ENCODE peak calls at places on chromosomes 1 and 21, in ten cellular contexts. X is CD8-positive, alpha-beta T cell; I is AG10803; A is DMS 273 treated with DMSO at 0.1 percent for 48 hours; S is HCEC 1CT; J is ELF-1; N is cardiac muscle cell; M is occipital lobe; Q is NCI-H1105 treated with DMSO at 0.1 percent for 48 hours; G is hepatic stellate cell. R is an unnamed sample.

GRCh38 chr1:212125654-212126053 is 90.1 kb downstream of the DTL start:
- DNase-seq in N (no peak), S (no peak), Q (no peak), G (no peak), M (no peak), J (no peak), A (no peak), X (no peak), I (no peak), R (no peak)

GRCh38 chr1:191528275-191528674 is 630.0 kb upstream of the RGS18 start:
- DNase-seq in I (no peak), Q (no peak), S (no peak), M (no peak), X (no peak), J (peak; percentile 2), G (no peak), A (no peak), N (no peak), R (peak; percentile 62)

GRCh38 chr1:244338996-244339692 is 112.6 kb downstream of the ADSS2 start:
- DNase-seq in M (no peak), J (no peak), I (no peak), X (no peak), S (no peak), Q (no peak), G (no peak), N (no peak), A (no peak), R (no peak)

GRCh38 chr1:73998348-73998959 is 199.5 kb downstream of the LRRIQ3 start:
- DNase-seq in Q (peak; percentile 84), A (peak; percentile 34), J (no peak), M (no peak), N (peak; percentile 43), X (no peak), S (peak; percentile 43), I (peak; percentile 62), G (peak; percentile 2), R (no peak)

GRCh38 chr1:75079535-75080290 is 54.5 kb upstream of the LHX8 start:
- DNase-seq in M (no peak), X (no peak), I (no peak), A (no peak), S (no peak), G (no peak), Q (no peak), N (peak; percentile 17), J (no peak), R (no peak)

GRCh38 chr1:108896160-108897150 is 19.7 kb downstream of the GPSM2 start:
- DNase-seq in G (no peak), Q (no peak), I (peak; percentile 45), M (no peak), A (no peak), J (no peak), X (no peak), N (peak; percentile 47), S (peak; percentile 28), R (no peak)

GRCh38 chr21:45837936-45838335 is 143.6 kb upstream of the COL6A1 start:
- DNase-seq in I (no peak), J (no peak), G (no peak), A (no peak), Q (no peak), M (no peak), S (no peak), N (no peak), X (no peak), R (no peak)

GRCh38 chr1:185338719-185339622 is 21.9 kb upstream of the IVNS1ABP start:
- DNase-seq in X (peak; percentile 69), N (no peak), A (no peak), M (no peak), I (peak; percentile 52), J (no peak), G (no peak), Q (no peak), S (no peak), R (no peak)

GRCh38 chr1:107990606-107991005 is 25.6 kb upstream of the VAV3 start:
- DNase-seq in J (no peak), S (no peak), I (no peak), G (no peak), N (no peak), M (no peak), X (no peak), A (no peak), Q (no peak), R (no peak)

GRCh38 chr1:192958871-192959270 is 100.3 kb downstream of the UCHL5 start:
- DNase-seq in G (no peak), X (no peak), A (no peak), J (no peak), I (peak; percentile 42), Q (no peak), S (no peak), M (no peak), N (no peak), R (no peak)

GRCh38 chr21:36059823-36060158 is 535 bp downstream of the SETD4 start:
- DNase-seq in X (no peak), J (no peak), A (no peak), M (no peak), I (no peak), G (peak; percentile 49), N (peak; percentile 76), Q (no peak), S (no peak), R (peak; percentile 79)

GRCh38 chr1:205259361-205259832 is 31.7 kb downstream of the TMCC2 start:
- DNase-seq in S (peak; percentile 28), J (no peak), A (no peak), G (no peak), M (no peak), X (no peak), Q (no peak), N (no peak), I (peak; percentile 38), R (no peak)

GRCh38 chr1:89552481-89553194 is 28.0 kb downstream of the LRRC8B start:
- DNase-seq in Q (peak; percentile 50), N (no peak), A (no peak), M (no peak), G (no peak), I (peak; percentile 42), J (no peak), S (peak; percentile 64), X (no peak), R (no peak)

GRCh38 chr1:160096491-160097116 is 1.8 kb downstream of the IGSF8 start:
- DNase-seq in N (no peak), Q (no peak), I (peak; percentile 56), A (no peak), M (no peak), S (no peak), J (peak; percentile 85), X (no peak), G (no peak), R (peak; percentile 75)

GRCh38 chr21:42818328-42818749 is 61.0 kb downstream of the WDR4 start:
- DNase-seq in J (peak; percentile 59), I (peak; percentile 36), S (no peak), M (no peak), G (peak; percentile 47), X (peak; percentile 83), Q (peak; percentile 52), A (no peak), N (peak; percentile 33), R (peak; percentile 26)

GRCh38 chr1:110464340-110464739 is 13.4 kb downstream of the PROK1 start:
- DNase-seq in M (no peak), I (peak; percentile 52), J (no peak), X (no peak), G (no peak), S (peak; percentile 76), Q (no peak), A (no peak), N (no peak), R (no peak)

GRCh38 chr1:214505134-214505533 is 46.3 kb downstream of the PTPN14 start:
- DNase-seq in A (no peak), S (no peak), J (peak; percentile 51), N (no peak), Q (no peak), G (no peak), M (no peak), I (no peak), X (no peak), R (no peak)

R was measured in islet precursor cell.